ENCODE peak calls at places on chromosomes 16 and 17, in eight cellular contexts. One of them, this sample, is unnamed.

GRCh38 chr16:23496826-23497542 is 13.3 kb downstream of the GGA2 start:
- DNase-seq in cardiac fibroblast: peak
- DNase-seq in uterus: peak
- DNase-seq in A549: no peak
- DNase-seq in body of pancreas: peak
- DNase-seq in right lobe of liver: no peak
- DNase-seq in tibial artery: no peak
- DNase-seq in CD8-positive, alpha-beta memory T cell: no peak
- DNase-seq in this sample: no peak

GRCh38 chr17:28038802-28039600 is 3.5 kb upstream of the NLK start:
- DNase-seq in body of pancreas: no peak
- DNase-seq in tibial artery: no peak
- DNase-seq in CD8-positive, alpha-beta memory T cell: no peak
- DNase-seq in right lobe of liver: no peak
- DNase-seq in uterus: no peak
- DNase-seq in cardiac fibroblast: peak
- DNase-seq in A549: no peak
- DNase-seq in this sample: no peak

GRCh38 chr16:30747331-30747730 is 894 bp upstream of the PHKG2 start:
- DNase-seq in A549: no peak
- DNase-seq in uterus: no peak
- DNase-seq in right lobe of liver: no peak
- DNase-seq in cardiac fibroblast: peak
- DNase-seq in body of pancreas: no peak
- DNase-seq in tibial artery: no peak
- DNase-seq in CD8-positive, alpha-beta memory T cell: no peak
- DNase-seq in this sample: no peak

GRCh38 chr17:82959990-82960418 is 119.4 kb upstream of the METRNL start:
- DNase-seq in body of pancreas: peak
- DNase-seq in tibial artery: peak
- DNase-seq in right lobe of liver: peak
- DNase-seq in A549: no peak
- DNase-seq in CD8-positive, alpha-beta memory T cell: no peak
- DNase-seq in uterus: no peak
- DNase-seq in cardiac fibroblast: no peak
- DNase-seq in this sample: peak

GRCh38 chr17:57957886-57958285 is 2.7 kb upstream of the CUEDC1 start:
- DNase-seq in tibial artery: no peak
- DNase-seq in uterus: no peak
- DNase-seq in right lobe of liver: no peak
- DNase-seq in cardiac fibroblast: no peak
- DNase-seq in CD8-positive, alpha-beta memory T cell: no peak
- DNase-seq in A549: no peak
- DNase-seq in body of pancreas: no peak
- DNase-seq in this sample: no peak

GRCh38 chr16:56911771-56912541 is 20.0 kb upstream of the HERPUD1 start:
- DNase-seq in body of pancreas: peak
- DNase-seq in A549: no peak
- DNase-seq in CD8-positive, alpha-beta memory T cell: no peak
- DNase-seq in tibial artery: peak
- DNase-seq in right lobe of liver: peak
- DNase-seq in uterus: no peak
- DNase-seq in cardiac fibroblast: peak
- DNase-seq in this sample: peak

GRCh38 chr16:2194852-2195315 is 1.5 kb downstream of the CASKIN1 start:
- DNase-seq in body of pancreas: peak
- DNase-seq in CD8-positive, alpha-beta memory T cell: peak
- DNase-seq in uterus: no peak
- DNase-seq in A549: peak
- DNase-seq in right lobe of liver: peak
- DNase-seq in tibial artery: no peak
- DNase-seq in cardiac fibroblast: peak
- DNase-seq in this sample: no peak

GRCh38 chr17:66777689-66778225 is 57.2 kb upstream of the CACNG5 start:
- DNase-seq in tibial artery: no peak
- DNase-seq in cardiac fibroblast: no peak
- DNase-seq in right lobe of liver: no peak
- DNase-seq in CD8-positive, alpha-beta memory T cell: no peak
- DNase-seq in uterus: no peak
- DNase-seq in A549: no peak
- DNase-seq in body of pancreas: no peak
- DNase-seq in this sample: no peak

GRCh38 chr17:43578352-43578698 is 32.2 kb upstream of the ETV4 start:
- DNase-seq in CD8-positive, alpha-beta memory T cell: no peak
- DNase-seq in body of pancreas: no peak
- DNase-seq in cardiac fibroblast: no peak
- DNase-seq in tibial artery: no peak
- DNase-seq in right lobe of liver: no peak
- DNase-seq in A549: no peak
- DNase-seq in uterus: no peak
- DNase-seq in this sample: no peak

GRCh38 chr17:17141860-17142552 is 64.1 kb downstream of the PLD6 start:
- DNase-seq in CD8-positive, alpha-beta memory T cell: peak
- DNase-seq in tibial artery: no peak
- DNase-seq in A549: peak
- DNase-seq in cardiac fibroblast: peak
- DNase-seq in body of pancreas: no peak
- DNase-seq in right lobe of liver: no peak
- DNase-seq in uterus: peak
- DNase-seq in this sample: peak

GRCh38 chr16:2199621-2200139 is 3.3 kb upstream of the CASKIN1 start:
- DNase-seq in tibial artery: no peak
- DNase-seq in uterus: no peak
- DNase-seq in A549: no peak
- DNase-seq in CD8-positive, alpha-beta memory T cell: no peak
- DNase-seq in right lobe of liver: no peak
- DNase-seq in body of pancreas: no peak
- DNase-seq in cardiac fibroblast: no peak
- DNase-seq in this sample: no peak

GRCh38 chr17:8002646-8003593 is 505 bp downstream of the GUCY2D start:
- DNase-seq in CD8-positive, alpha-beta memory T cell: no peak
- DNase-seq in uterus: no peak
- DNase-seq in cardiac fibroblast: no peak
- DNase-seq in A549: no peak
- DNase-seq in body of pancreas: no peak
- DNase-seq in tibial artery: no peak
- DNase-seq in right lobe of liver: no peak
- DNase-seq in this sample: no peak
- H3K4me3 ChIP-seq in CD8-positive, alpha-beta memory T cell: no peak
- H3K4me3 ChIP-seq in uterus: no peak
- H3K4me3 ChIP-seq in cardiac fibroblast: no peak
- H3K4me3 ChIP-seq in A549: no peak
- H3K4me3 ChIP-seq in body of pancreas: no peak
- H3K4me3 ChIP-seq in tibial artery: peak
- H3K4me3 ChIP-seq in right lobe of liver: no peak
- H3K4me3 ChIP-seq in this sample: peak

DNA sequence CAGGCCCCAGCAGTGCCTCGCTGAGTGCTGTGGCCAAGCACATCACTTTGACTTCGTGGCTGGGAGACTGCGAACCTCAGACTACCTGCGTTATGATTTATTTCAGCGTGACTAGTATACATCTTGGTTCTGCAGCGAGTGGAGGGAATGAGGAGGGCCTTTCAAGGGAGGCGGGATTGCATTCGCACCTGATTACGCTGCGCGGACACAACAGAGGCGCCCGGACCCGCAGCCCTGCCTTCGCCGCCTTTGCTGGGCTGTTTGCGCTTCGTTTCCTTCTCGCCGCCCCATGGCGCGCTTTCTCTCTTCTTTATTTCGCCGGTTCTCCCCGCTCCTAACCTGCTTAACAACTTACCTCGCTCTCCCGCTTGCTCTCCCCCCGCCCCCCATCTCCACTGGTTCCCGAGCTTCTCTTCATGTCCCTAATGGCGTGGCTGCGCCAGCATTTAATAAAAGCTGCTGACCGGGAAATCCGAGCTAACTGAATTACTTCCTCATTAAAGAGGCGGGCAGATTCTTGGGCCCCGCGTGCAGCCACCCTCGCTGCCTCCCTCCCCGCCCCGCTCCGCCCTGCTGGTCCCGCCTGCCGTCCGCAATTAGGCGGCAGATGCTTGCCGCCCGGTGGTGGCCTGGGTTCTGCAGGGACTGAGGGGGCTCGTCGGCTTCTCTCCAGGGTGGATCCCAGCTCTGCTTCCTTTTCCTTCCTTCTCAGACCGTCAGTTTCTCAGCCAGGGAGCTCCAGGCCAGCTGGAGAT is 257.6 kb upstream of the SDK2 start:
- DNase-seq in body of pancreas: peak
- DNase-seq in CD8-positive, alpha-beta memory T cell: no peak
- DNase-seq in right lobe of liver: peak
- DNase-seq in A549: no peak
- DNase-seq in cardiac fibroblast: no peak
- DNase-seq in uterus: no peak
- DNase-seq in tibial artery: no peak
- DNase-seq in this sample: peak
- H3K4me3 ChIP-seq in body of pancreas: no peak
- H3K4me3 ChIP-seq in CD8-positive, alpha-beta memory T cell: peak
- H3K4me3 ChIP-seq in right lobe of liver: no peak
- H3K4me3 ChIP-seq in A549: no peak
- H3K4me3 ChIP-seq in cardiac fibroblast: no peak
- H3K4me3 ChIP-seq in uterus: peak
- H3K4me3 ChIP-seq in tibial artery: peak
- H3K4me3 ChIP-seq in this sample: peak

GRCh38 chr17:3665834-3666233 is 2.5 kb downstream of the TAX1BP3 start:
- DNase-seq in body of pancreas: no peak
- DNase-seq in uterus: peak
- DNase-seq in tibial artery: no peak
- DNase-seq in cardiac fibroblast: no peak
- DNase-seq in right lobe of liver: peak
- DNase-seq in A549: no peak
- DNase-seq in CD8-positive, alpha-beta memory T cell: no peak
- DNase-seq in this sample: no peak

GRCh38 chr17:3668279-3669084 is at the start of the genes EMC6 and TAX1BP3:
- DNase-seq in tibial artery: peak
- DNase-seq in cardiac fibroblast: peak
- DNase-seq in body of pancreas: peak
- DNase-seq in uterus: peak
- DNase-seq in CD8-positive, alpha-beta memory T cell: peak
- DNase-seq in right lobe of liver: peak
- DNase-seq in A549: peak
- DNase-seq in this sample: peak

GRCh38 chr17:3669085-3669347 is 404 bp downstream of the EMC6 start:
- DNase-seq in CD8-positive, alpha-beta memory T cell: no peak
- DNase-seq in tibial artery: no peak
- DNase-seq in right lobe of liver: no peak
- DNase-seq in cardiac fibroblast: no peak
- DNase-seq in A549: no peak
- DNase-seq in body of pancreas: no peak
- DNase-seq in uterus: no peak
- DNase-seq in this sample: no peak

GRCh38 chr17:3667366-3668278 is 756 bp downstream of the TAX1BP3 start:
- DNase-seq in body of pancreas: peak
- DNase-seq in tibial artery: peak
- DNase-seq in cardiac fibroblast: peak
- DNase-seq in CD8-positive, alpha-beta memory T cell: no peak
- DNase-seq in uterus: peak
- DNase-seq in right lobe of liver: peak
- DNase-seq in A549: peak
- DNase-seq in this sample: peak

DNA sequence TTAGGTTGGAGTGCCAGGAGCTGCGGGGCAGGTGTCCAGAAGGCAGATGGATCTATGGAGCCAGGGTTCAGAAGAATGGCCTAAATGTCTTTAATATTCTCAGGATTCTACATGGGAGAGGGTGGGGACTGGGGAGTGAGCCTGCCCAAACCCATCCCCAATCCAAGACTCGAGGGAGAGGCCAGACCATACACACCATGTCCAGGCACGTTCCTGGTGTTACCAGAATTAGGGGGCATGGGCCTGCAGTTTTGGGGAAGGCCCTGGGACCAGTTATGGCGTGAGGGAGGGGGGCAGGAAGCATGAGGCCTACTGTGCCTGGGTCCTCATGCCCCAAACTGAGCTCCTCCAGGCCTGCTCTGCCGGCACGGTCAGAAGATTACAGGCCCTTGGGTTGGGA is 1.9 kb downstream of the TAX1BP3 start:
- DNase-seq in right lobe of liver: peak
- DNase-seq in body of pancreas: no peak
- DNase-seq in A549: no peak
- DNase-seq in CD8-positive, alpha-beta memory T cell: no peak
- DNase-seq in uterus: no peak
- DNase-seq in tibial artery: no peak
- DNase-seq in cardiac fibroblast: no peak
- DNase-seq in this sample: no peak
- H3K4me3 ChIP-seq in right lobe of liver: no peak
- H3K4me3 ChIP-seq in body of pancreas: no peak
- H3K4me3 ChIP-seq in A549: peak
- H3K4me3 ChIP-seq in CD8-positive, alpha-beta memory T cell: no peak
- H3K4me3 ChIP-seq in uterus: no peak
- H3K4me3 ChIP-seq in tibial artery: peak
- H3K4me3 ChIP-seq in cardiac fibroblast: peak
- H3K4me3 ChIP-seq in this sample: peak

GRCh38 chr17:81389585-81389984 is 5.7 kb upstream of the BAHCC1 start:
- DNase-seq in A549: no peak
- DNase-seq in cardiac fibroblast: no peak
- DNase-seq in body of pancreas: no peak
- DNase-seq in uterus: no peak
- DNase-seq in right lobe of liver: no peak
- DNase-seq in tibial artery: no peak
- DNase-seq in CD8-positive, alpha-beta memory T cell: no peak
- DNase-seq in this sample: no peak

GRCh38 chr17:81386646-81387234 is 8.5 kb upstream of the BAHCC1 start:
- DNase-seq in right lobe of liver: peak
- DNase-seq in CD8-positive, alpha-beta memory T cell: no peak
- DNase-seq in body of pancreas: peak
- DNase-seq in uterus: peak
- DNase-seq in tibial artery: peak
- DNase-seq in cardiac fibroblast: no peak
- DNase-seq in A549: no peak
- DNase-seq in this sample: peak

GRCh38 chr17:81388612-81389367 is 6.5 kb upstream of the BAHCC1 start:
- DNase-seq in right lobe of liver: peak
- DNase-seq in A549: peak
- DNase-seq in CD8-positive, alpha-beta memory T cell: no peak
- DNase-seq in body of pancreas: no peak
- DNase-seq in uterus: peak
- DNase-seq in cardiac fibroblast: no peak
- DNase-seq in tibial artery: no peak
- DNase-seq in this sample: peak

GRCh38 chr17:81387235-81388060 is 7.8 kb upstream of the BAHCC1 start:
- DNase-seq in body of pancreas: peak
- DNase-seq in CD8-positive, alpha-beta memory T cell: no peak
- DNase-seq in right lobe of liver: peak
- DNase-seq in tibial artery: peak
- DNase-seq in cardiac fibroblast: peak
- DNase-seq in uterus: peak
- DNase-seq in A549: no peak
- DNase-seq in this sample: no peak

DNA sequence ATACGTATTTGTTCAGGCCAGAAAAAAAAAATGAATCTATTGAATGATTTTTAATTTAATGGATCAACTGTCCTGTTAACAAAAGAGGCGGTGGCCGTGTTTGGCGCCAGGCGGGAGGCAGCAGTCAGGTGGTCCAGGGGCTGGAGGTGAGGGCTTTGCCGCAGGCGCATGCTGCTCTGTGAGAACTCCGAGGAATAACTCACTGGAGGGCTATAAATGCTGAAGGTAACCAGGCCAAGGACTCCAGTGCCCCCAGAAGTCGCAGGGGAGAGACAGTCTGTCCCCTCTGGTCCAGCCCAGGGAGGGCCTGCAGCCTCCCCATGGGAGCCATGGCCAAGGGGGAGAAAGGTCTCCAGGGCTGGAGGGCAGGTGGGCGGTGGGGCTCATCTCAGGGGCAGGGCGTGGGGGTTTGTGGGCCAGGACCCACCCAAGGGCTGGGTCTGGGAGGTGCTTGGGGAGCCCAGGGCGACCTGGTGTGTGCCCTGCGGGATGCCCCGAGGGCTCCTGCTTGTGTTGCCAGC is 7.1 kb upstream of the BAHCC1 start:
- DNase-seq in CD8-positive, alpha-beta memory T cell: no peak
- DNase-seq in tibial artery: peak
- DNase-seq in uterus: peak
- DNase-seq in A549: no peak
- DNase-seq in right lobe of liver: peak
- DNase-seq in cardiac fibroblast: no peak
- DNase-seq in body of pancreas: no peak
- DNase-seq in this sample: no peak
- H3K4me3 ChIP-seq in CD8-positive, alpha-beta memory T cell: no peak
- H3K4me3 ChIP-seq in tibial artery: peak
- H3K4me3 ChIP-seq in uterus: peak
- H3K4me3 ChIP-seq in A549: no peak
- H3K4me3 ChIP-seq in right lobe of liver: peak
- H3K4me3 ChIP-seq in cardiac fibroblast: no peak
- H3K4me3 ChIP-seq in body of pancreas: no peak
- H3K4me3 ChIP-seq in this sample: peak

This sample was measured in psoas muscle.